ENCODE peak calls at places on chromosomes 13 and 19, in nine cellular contexts. A is IMR-90; L is tibial nerve; F is A549; H is body of pancreas; D is right lobe of liver; B is CD8-positive, alpha-beta T cell; Z is thoracic aorta; U is breast epithelium. W is an unnamed sample.

GRCh38 chr19:42367929-42368328 is 22.2 kb downstream of the CNFN start:
- DNase-seq in Z (no peak), B (no peak), U (no peak), H (no peak), A (no peak), D (no peak), F (no peak), L (no peak), W (no peak)

GRCh38 chr19:28492616-28493015 is 720.3 kb downstream of the UQCRFS1 start:
- DNase-seq in B (no peak), F (no peak), Z (no peak), L (no peak), A (no peak), D (no peak), H (no peak), U (no peak), W (no peak)

GRCh38 chr13:59494560-59494970 is 669.2 kb downstream of the DIAPH3 start:
- DNase-seq in L (peak; percentile 40), B (no peak), H (peak; percentile 7), U (no peak), A (peak; percentile 81), Z (no peak), F (no peak), D (no peak), W (no peak)

GRCh38 chr13:111281751-111282311 is 38.6 kb upstream of the TEX29 start:
- DNase-seq in B (no peak), U (no peak), F (no peak), L (no peak), Z (no peak), A (peak; percentile 85), H (no peak), D (no peak), W (no peak)

GRCh38 chr13:29684441-29684840 is 89.0 kb upstream of the SLC7A1 start:
- DNase-seq in H (no peak), D (no peak), F (no peak), B (no peak), A (peak; percentile 34), L (no peak), Z (no peak), U (no peak), W (no peak)

GRCh38 chr13:50127017-50127725 is 111.9 kb downstream of the KCNRG start:
- DNase-seq in U (peak; percentile 60), B (no peak), D (peak; percentile 68), L (peak; percentile 59), F (no peak), H (peak; percentile 26), Z (no peak), A (peak; percentile 50), W (no peak)

GRCh38 chr19:33721735-33722297 is 74.9 kb upstream of the KCTD15 start:
- DNase-seq in D (no peak), B (no peak), A (no peak), U (no peak), F (no peak), L (no peak), H (no peak), Z (no peak), W (no peak)

GRCh38 chr19:18317998-18318800 is 4.7 kb downstream of the LSM4 start:
- DNase-seq in Z (no peak), D (no peak), B (peak; percentile 47), U (no peak), L (no peak), A (no peak), F (no peak), H (peak; percentile 30), W (no peak)

GRCh38 chr13:98103942-98104880 is 38.7 kb upstream of the FARP1 start:
- DNase-seq in F (peak; percentile 48), A (peak; percentile 43), H (no peak), B (no peak), L (no peak), Z (no peak), U (no peak), D (no peak), W (peak; percentile 36)

GRCh38 chr19:7489609-7490044 is 792 bp upstream of the PEX11G start:
- DNase-seq in F (no peak), D (no peak), Z (no peak), H (no peak), L (no peak), U (no peak), B (no peak), A (no peak), W (peak; percentile 58)

DNA sequence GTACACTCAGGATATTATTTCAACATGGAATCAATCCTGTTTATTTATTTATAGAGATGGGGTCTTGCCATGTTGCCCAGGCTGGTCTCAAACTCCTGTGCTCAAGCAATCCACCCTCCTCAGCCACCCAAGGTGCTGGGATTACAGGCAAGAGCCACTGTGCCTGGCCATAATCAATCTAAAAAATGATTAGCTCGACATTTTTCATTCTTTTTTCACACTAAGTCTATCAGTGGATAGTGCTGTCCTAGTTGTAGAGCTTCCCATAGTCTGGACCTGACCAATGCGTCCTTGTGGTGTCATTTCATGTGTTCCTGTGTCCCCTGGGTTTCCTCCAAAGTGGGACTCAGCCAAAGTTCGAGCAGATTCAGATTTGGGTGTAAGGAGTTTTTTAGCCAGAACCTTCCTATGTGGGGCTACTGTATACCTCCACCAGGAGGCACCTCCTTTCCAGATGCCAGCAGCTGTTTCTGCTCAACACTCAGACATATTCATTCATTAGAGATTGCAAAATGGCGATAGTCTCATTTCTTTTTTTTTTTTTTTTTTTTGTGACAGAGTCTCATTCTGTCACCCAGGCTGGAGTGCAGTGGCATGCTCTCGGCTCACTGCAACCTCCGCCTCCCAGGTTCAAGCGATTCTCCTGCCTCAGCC is 61.1 kb downstream of the MAP4K1 start:
- DNase-seq in B (no peak), H (no peak), Z (no peak), L (no peak), D (no peak), A (no peak), U (no peak), F (no peak), W (no peak)
- TF ChIP-seq CTCF in B (no peak), H (no peak), Z (no peak), L (no peak), D (no peak), A (peak; percentile 18), U (no peak), F (peak; percentile 22), W (peak; percentile 58)

GRCh38 chr13:107348471-107348870 is 780.5 kb upstream of the ARGLU1 start:
- DNase-seq in B (no peak), A (peak; percentile 60), D (no peak), F (no peak), Z (no peak), H (no peak), L (no peak), U (no peak), W (no peak)

GRCh38 chr13:107347641-107348369 is 779.9 kb upstream of the ARGLU1 start:
- DNase-seq in D (no peak), B (no peak), F (no peak), A (no peak), H (no peak), U (no peak), Z (no peak), L (no peak), W (no peak)

GRCh38 chr13:107339209-107339608 is 771.3 kb upstream of the ARGLU1 start:
- DNase-seq in D (no peak), A (peak; percentile 69), F (no peak), B (no peak), Z (no peak), L (no peak), U (no peak), H (no peak), W (no peak)

DNA sequence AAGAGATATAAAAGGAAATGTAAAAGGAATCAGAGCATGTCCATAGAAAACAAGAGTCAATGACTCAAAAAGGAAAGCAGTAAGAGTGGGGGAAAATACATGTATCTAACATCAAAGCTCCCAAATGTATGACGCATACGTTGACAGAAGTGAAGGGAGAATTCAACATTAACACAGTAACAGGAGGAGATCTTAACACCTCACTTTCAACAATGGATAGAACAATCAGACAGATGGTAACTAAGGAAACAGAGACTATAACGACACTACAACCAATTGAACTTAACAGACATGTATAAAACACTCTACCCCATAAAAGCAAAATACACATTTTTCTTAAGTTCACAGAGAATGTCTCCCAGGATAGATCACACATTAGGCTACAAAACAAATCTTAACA is 774.8 kb upstream of the ARGLU1 start:
- DNase-seq in D (no peak), B (no peak), F (no peak), U (no peak), A (no peak), H (no peak), L (no peak), Z (no peak), W (no peak)
- H3K4me3 ChIP-seq in D (no peak overlapping the region), B (no peak overlapping the region), F (no peak overlapping the region), U (no peak overlapping the region), A (no peak overlapping the region), H (no peak overlapping the region), L (no peak overlapping the region), Z (no peak overlapping the region), W (no peak overlapping the region)

DNA sequence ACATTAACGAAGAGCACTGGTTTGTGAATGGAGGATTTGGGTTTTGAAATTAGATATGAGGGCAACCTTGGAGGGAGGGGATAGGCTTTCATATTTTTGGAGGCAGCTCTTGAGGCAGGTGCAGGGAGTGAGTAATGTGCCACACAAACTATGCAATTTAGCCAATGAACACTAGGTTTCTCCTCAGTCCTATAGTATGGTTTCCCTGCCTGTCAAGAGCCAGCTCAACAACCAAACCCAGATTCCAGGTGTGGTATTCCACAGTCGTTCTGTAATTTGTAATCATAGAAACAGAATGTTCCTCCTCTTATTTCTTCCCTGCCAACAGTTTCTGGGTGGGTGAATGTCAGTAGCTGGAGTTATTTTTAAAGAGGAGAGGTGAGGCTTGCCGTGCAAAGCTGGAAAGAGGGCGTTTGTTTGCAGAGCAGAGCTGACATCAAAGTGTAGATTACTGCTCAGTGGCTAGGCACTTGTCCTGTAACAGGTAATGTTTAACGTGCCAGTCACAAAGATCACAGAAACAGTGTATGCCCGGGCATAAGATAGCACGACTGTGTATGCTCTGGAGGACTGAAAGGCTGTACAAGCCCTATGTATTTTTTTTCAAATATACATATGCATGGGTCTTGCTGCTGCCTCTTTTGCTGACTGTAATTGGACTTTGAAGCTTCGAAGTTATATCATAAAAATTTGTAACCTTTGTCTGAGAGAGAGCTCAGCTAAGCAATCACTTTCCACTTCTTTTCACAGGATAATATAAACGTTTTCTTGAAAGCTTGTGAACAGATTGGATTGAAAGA is 124.3 kb downstream of the LMO7 start:
- DNase-seq in A (peak; percentile 33), F (peak; percentile 50), U (no peak), L (no peak), H (peak; percentile 79), D (peak; percentile 87), Z (no peak), B (no peak), W (peak; percentile 86)
- TF ChIP-seq CTCF in A (peak; percentile 8), F (no peak), U (no peak), L (no peak), H (peak; percentile 40), D (no peak), Z (no peak), B (peak; percentile 17), W (peak; percentile 15)

DNA sequence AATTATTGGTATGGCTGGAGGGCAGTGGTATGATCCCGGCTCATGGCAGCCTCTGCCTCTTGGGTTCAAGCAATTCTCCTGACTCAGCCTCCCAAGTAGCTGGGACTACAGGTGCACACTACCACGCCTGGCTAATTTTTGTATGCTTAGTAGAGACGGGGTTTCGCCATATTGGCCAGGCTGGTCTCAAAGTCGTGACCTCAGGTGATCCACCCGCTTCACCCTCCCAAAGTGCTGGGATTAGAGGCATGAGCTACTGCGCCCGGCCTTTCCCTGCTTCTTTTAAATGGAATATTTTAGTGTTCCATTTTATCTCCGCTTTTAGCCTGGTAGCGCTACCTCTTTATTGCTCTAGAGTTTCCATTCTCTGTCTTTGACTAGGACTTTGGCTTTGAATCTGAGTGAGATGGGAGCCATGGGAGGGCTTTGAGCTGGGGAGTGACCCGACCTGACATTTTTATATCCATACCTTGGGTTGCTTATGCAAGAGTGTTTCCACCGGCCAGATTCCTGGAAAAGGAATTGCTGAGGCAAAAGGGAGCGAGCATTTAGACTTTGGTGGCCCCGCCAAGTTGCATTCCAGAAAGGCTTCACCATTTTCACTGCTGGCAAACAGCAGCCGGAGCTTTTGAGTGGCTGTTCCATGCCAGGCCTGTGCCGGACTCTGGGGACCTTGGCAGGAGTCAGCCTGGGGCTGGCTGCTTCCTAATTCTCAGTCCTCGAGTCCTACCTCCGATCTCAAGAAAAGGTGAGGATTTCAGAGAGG is 22.9 kb downstream of the BICRA start:
- DNase-seq in H (no peak), L (no peak), U (no peak), F (no peak), B (no peak), Z (no peak), D (no peak), A (no peak), W (peak; percentile 59)
- H3K4me3 ChIP-seq in H (no peak overlapping the region), L (no peak overlapping the region), U (no peak overlapping the region), F (no peak overlapping the region), B (no peak overlapping the region), Z (peak overlapping the region; percentile 37), D (no peak overlapping the region), A (no peak overlapping the region), W (no peak overlapping the region)

W was measured in Caco-2.